ENCODE peak calls at places on chromosomes 16 and 17, in ten cellular contexts. One of them, this sample, is unnamed.

GRCh38 chr17:28407130-28407973 is 1.3 kb upstream of the SLC46A1 start:
- DNase-seq in kidney: no peak
- DNase-seq in Panc1: no peak
- DNase-seq in caudate nucleus: no peak
- DNase-seq in left ventricle myocardium inferior: no peak
- DNase-seq in IMR-90: no peak
- DNase-seq in lower lobe of right lung: peak; percentile 23
- DNase-seq in mesenchymal stem cell: no peak
- DNase-seq in left lung: no peak
- DNase-seq in neuronal stem cell: no peak
- DNase-seq in this sample: no peak

GRCh38 chr16:27107185-27107592 is 40.5 kb downstream of the C16orf82 start:
- DNase-seq in kidney: no peak
- DNase-seq in Panc1: no peak
- DNase-seq in caudate nucleus: no peak
- DNase-seq in left ventricle myocardium inferior: no peak
- DNase-seq in IMR-90: no peak
- DNase-seq in lower lobe of right lung: no peak
- DNase-seq in mesenchymal stem cell: no peak
- DNase-seq in left lung: no peak
- DNase-seq in neuronal stem cell: no peak
- DNase-seq in this sample: no peak

GRCh38 chr17:13415877-13416416 is 185.8 kb downstream of the HS3ST3A1 start:
- DNase-seq in kidney: no peak
- DNase-seq in Panc1: no peak
- DNase-seq in caudate nucleus: no peak
- DNase-seq in left ventricle myocardium inferior: peak; percentile 51
- DNase-seq in IMR-90: peak; percentile 89
- DNase-seq in lower lobe of right lung: peak; percentile 64
- DNase-seq in mesenchymal stem cell: no peak
- DNase-seq in left lung: no peak
- DNase-seq in neuronal stem cell: no peak
- DNase-seq in this sample: no peak

GRCh38 chr16:72467157-72467759 is 295.3 kb upstream of the PMFBP1 start:
- DNase-seq in kidney: no peak
- DNase-seq in Panc1: peak; percentile 17
- DNase-seq in caudate nucleus: no peak
- DNase-seq in left ventricle myocardium inferior: no peak
- DNase-seq in IMR-90: peak; percentile 60
- DNase-seq in lower lobe of right lung: no peak
- DNase-seq in mesenchymal stem cell: peak; percentile 60
- DNase-seq in left lung: no peak
- DNase-seq in neuronal stem cell: peak; percentile 11
- DNase-seq in this sample: no peak

GRCh38 chr17:77884019-77884418 is 74.5 kb upstream of the TNRC6C start:
- DNase-seq in kidney: no peak
- DNase-seq in Panc1: no peak
- DNase-seq in caudate nucleus: peak; percentile 95
- DNase-seq in left ventricle myocardium inferior: no peak
- DNase-seq in IMR-90: peak; percentile 5
- DNase-seq in lower lobe of right lung: peak; percentile 46
- DNase-seq in mesenchymal stem cell: peak; percentile 26
- DNase-seq in left lung: peak; percentile 67
- DNase-seq in neuronal stem cell: peak; percentile 61
- DNase-seq in this sample: no peak

GRCh38 chr17:58302919-58303551 is 22.3 kb upstream of the MPO start:
- DNase-seq in kidney: peak; percentile 41
- DNase-seq in Panc1: no peak
- DNase-seq in caudate nucleus: no peak
- DNase-seq in left ventricle myocardium inferior: no peak
- DNase-seq in IMR-90: no peak
- DNase-seq in lower lobe of right lung: no peak
- DNase-seq in mesenchymal stem cell: no peak
- DNase-seq in left lung: no peak
- DNase-seq in neuronal stem cell: no peak
- DNase-seq in this sample: no peak

GRCh38 chr16:80614908-80615696 is 74.3 kb downstream of the DYNLRB2 start:
- DNase-seq in kidney: no peak
- DNase-seq in Panc1: no peak
- DNase-seq in caudate nucleus: no peak
- DNase-seq in left ventricle myocardium inferior: no peak
- DNase-seq in IMR-90: peak; percentile 86
- DNase-seq in lower lobe of right lung: no peak
- DNase-seq in mesenchymal stem cell: peak; percentile 4
- DNase-seq in left lung: no peak
- DNase-seq in neuronal stem cell: no peak
- DNase-seq in this sample: no peak

GRCh38 chr17:65174974-65175373 is 37.8 kb downstream of the RGS9 start:
- DNase-seq in kidney: no peak
- DNase-seq in Panc1: no peak
- DNase-seq in caudate nucleus: no peak
- DNase-seq in left ventricle myocardium inferior: no peak
- DNase-seq in IMR-90: no peak
- DNase-seq in lower lobe of right lung: no peak
- DNase-seq in mesenchymal stem cell: no peak
- DNase-seq in left lung: no peak
- DNase-seq in neuronal stem cell: no peak
- DNase-seq in this sample: no peak

GRCh38 chr17:48055531-48056245 is 7.5 kb downstream of the NFE2L1 start:
- DNase-seq in kidney: no peak
- DNase-seq in Panc1: no peak
- DNase-seq in caudate nucleus: no peak
- DNase-seq in left ventricle myocardium inferior: no peak
- DNase-seq in IMR-90: peak; percentile 92
- DNase-seq in lower lobe of right lung: no peak
- DNase-seq in mesenchymal stem cell: peak; percentile 92
- DNase-seq in left lung: no peak
- DNase-seq in neuronal stem cell: no peak
- DNase-seq in this sample: no peak

GRCh38 chr16:75116081-75116910 is at the start of gene LDHD:
- DNase-seq in kidney: peak; percentile 93
- DNase-seq in Panc1: no peak
- DNase-seq in caudate nucleus: peak; percentile 91
- DNase-seq in left ventricle myocardium inferior: peak; percentile 83
- DNase-seq in IMR-90: no peak
- DNase-seq in lower lobe of right lung: peak; percentile 93
- DNase-seq in mesenchymal stem cell: no peak
- DNase-seq in left lung: peak; percentile 94
- DNase-seq in neuronal stem cell: no peak
- DNase-seq in this sample: peak; percentile 87

GRCh38 chr17:17712268-17712924 is 31.1 kb downstream of the RAI1 start:
- DNase-seq in kidney: no peak
- DNase-seq in Panc1: no peak
- DNase-seq in caudate nucleus: no peak
- DNase-seq in left ventricle myocardium inferior: no peak
- DNase-seq in IMR-90: peak; percentile 97
- DNase-seq in lower lobe of right lung: no peak
- DNase-seq in mesenchymal stem cell: peak; percentile 100
- DNase-seq in left lung: no peak
- DNase-seq in neuronal stem cell: no peak
- DNase-seq in this sample: no peak

GRCh38 chr16:21653571-21653970 is 1.2 kb upstream of the IGSF6 start:
- DNase-seq in kidney: no peak
- DNase-seq in Panc1: no peak
- DNase-seq in caudate nucleus: no peak
- DNase-seq in left ventricle myocardium inferior: no peak
- DNase-seq in IMR-90: no peak
- DNase-seq in lower lobe of right lung: no peak
- DNase-seq in mesenchymal stem cell: no peak
- DNase-seq in left lung: peak; percentile 76
- DNase-seq in neuronal stem cell: no peak
- DNase-seq in this sample: no peak

GRCh38 chr16:27724491-27724878 is 174.5 kb downstream of the KATNIP start:
- DNase-seq in kidney: peak; percentile 38
- DNase-seq in Panc1: no peak
- DNase-seq in caudate nucleus: no peak
- DNase-seq in left ventricle myocardium inferior: peak; percentile 26
- DNase-seq in IMR-90: no peak
- DNase-seq in lower lobe of right lung: no peak
- DNase-seq in mesenchymal stem cell: no peak
- DNase-seq in left lung: no peak
- DNase-seq in neuronal stem cell: no peak
- DNase-seq in this sample: no peak

DNA sequence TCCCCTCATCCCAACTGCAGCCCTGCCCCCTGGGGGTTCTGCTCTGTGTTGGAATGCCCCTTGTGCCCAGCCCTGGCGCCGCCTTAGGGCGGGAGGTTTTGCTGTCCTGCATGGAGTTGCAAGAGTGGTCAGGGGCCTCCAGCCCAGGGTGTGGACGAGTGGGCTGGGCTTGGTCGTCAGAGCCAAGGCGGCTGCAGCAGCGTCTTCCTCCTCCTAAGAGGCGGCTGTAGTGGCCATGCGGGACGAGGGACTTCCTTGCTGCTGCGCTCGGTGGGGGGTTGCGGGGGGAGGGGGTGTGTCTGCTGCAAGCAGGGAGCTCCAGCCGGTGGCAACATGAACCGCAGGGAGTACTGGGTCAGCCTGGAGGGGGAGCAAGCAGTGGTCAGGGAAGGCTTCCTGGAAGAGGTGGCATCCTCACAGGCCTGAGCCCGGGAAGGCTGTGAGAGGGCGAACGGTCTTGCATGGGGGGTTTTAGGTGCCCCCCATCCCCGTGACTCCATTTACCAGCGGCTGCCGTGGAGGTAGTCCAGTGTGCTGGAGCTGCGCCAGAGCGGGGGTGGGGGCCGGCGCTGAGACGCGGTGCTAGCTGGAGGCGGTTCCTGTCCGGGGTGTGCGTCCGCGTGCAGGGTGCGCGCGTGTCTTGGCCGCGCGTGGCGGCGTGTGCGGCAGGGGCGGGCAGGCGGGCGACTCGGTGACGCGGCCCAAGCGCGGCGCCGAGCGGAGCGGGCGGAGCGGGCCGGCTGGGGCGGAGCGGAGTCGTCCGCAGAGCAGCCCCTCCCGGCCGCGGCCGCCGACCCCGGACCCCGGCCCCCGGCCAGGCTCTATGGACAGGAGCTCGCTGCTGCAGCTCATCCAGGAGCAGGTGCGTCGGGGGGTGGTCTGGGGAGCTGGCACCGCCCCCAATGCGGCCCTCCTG is at the start of gene RHBDL1:
- DNase-seq in kidney: no peak
- DNase-seq in Panc1: no peak
- DNase-seq in caudate nucleus: no peak
- DNase-seq in left ventricle myocardium inferior: no peak
- DNase-seq in IMR-90: peak; percentile 42
- DNase-seq in lower lobe of right lung: peak; percentile 68
- DNase-seq in mesenchymal stem cell: peak; percentile 64
- DNase-seq in left lung: no peak
- DNase-seq in neuronal stem cell: no peak
- DNase-seq in this sample: no peak
- H3K27ac ChIP-seq in kidney: no peak within 1 kb of the TSS
- H3K27ac ChIP-seq in Panc1: peak within 1 kb of the TSS; percentile 62
- H3K27ac ChIP-seq in caudate nucleus: no peak within 1 kb of the TSS
- H3K27ac ChIP-seq in left ventricle myocardium inferior: peak within 1 kb of the TSS; percentile 64
- H3K27ac ChIP-seq in IMR-90: no peak within 1 kb of the TSS
- H3K27ac ChIP-seq in lower lobe of right lung: no peak within 1 kb of the TSS
- H3K27ac ChIP-seq in mesenchymal stem cell: no peak within 1 kb of the TSS
- H3K27ac ChIP-seq in left lung: no peak within 1 kb of the TSS
- H3K27ac ChIP-seq in neuronal stem cell: no peak within 1 kb of the TSS
- H3K27ac ChIP-seq in this sample: no peak within 1 kb of the TSS

DNA sequence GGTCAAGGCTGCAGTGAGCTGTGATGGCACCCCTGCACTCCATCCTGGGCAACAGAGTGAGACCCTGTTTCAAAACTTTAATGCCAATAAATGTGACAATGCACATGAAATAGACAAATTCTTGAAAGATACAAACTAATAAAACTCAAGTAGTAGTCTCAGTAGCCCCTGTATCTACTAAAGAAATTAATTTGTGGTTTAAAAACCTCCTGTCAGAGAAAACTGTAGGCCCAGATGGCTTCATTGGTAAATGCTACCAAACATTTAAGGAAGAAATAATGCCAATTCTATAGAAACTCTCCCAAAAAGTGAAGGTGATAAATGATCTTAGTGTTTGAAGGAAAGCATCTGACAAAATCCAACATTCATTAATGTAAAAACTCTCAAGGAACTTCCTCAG is 16.8 kb downstream of the AKTIP start:
- DNase-seq in kidney: no peak
- DNase-seq in Panc1: no peak
- DNase-seq in caudate nucleus: no peak
- DNase-seq in left ventricle myocardium inferior: no peak
- DNase-seq in IMR-90: no peak
- DNase-seq in lower lobe of right lung: no peak
- DNase-seq in mesenchymal stem cell: no peak
- DNase-seq in left lung: no peak
- DNase-seq in neuronal stem cell: no peak
- DNase-seq in this sample: no peak
- H3K27ac ChIP-seq in kidney: no peak overlapping the region
- H3K27ac ChIP-seq in Panc1: no peak overlapping the region
- H3K27ac ChIP-seq in caudate nucleus: no peak overlapping the region
- H3K27ac ChIP-seq in left ventricle myocardium inferior: no peak overlapping the region
- H3K27ac ChIP-seq in IMR-90: no peak overlapping the region
- H3K27ac ChIP-seq in lower lobe of right lung: no peak overlapping the region
- H3K27ac ChIP-seq in mesenchymal stem cell: no peak overlapping the region
- H3K27ac ChIP-seq in left lung: no peak overlapping the region
- H3K27ac ChIP-seq in neuronal stem cell: no peak overlapping the region
- H3K27ac ChIP-seq in this sample: no peak overlapping the region

GRCh38 chr17:75334723-75335122 is 45.5 kb upstream of the SLC25A19 start:
- DNase-seq in kidney: no peak
- DNase-seq in Panc1: no peak
- DNase-seq in caudate nucleus: no peak
- DNase-seq in left ventricle myocardium inferior: no peak
- DNase-seq in IMR-90: no peak
- DNase-seq in lower lobe of right lung: no peak
- DNase-seq in mesenchymal stem cell: no peak
- DNase-seq in left lung: no peak
- DNase-seq in neuronal stem cell: no peak
- DNase-seq in this sample: no peak
- H3K27ac ChIP-seq in kidney: no peak overlapping the region
- H3K27ac ChIP-seq in Panc1: no peak overlapping the region
- H3K27ac ChIP-seq in caudate nucleus: no peak overlapping the region
- H3K27ac ChIP-seq in left ventricle myocardium inferior: no peak overlapping the region
- H3K27ac ChIP-seq in IMR-90: no peak overlapping the region
- H3K27ac ChIP-seq in lower lobe of right lung: no peak overlapping the region
- H3K27ac ChIP-seq in mesenchymal stem cell: no peak overlapping the region
- H3K27ac ChIP-seq in left lung: no peak overlapping the region
- H3K27ac ChIP-seq in neuronal stem cell: no peak overlapping the region
- H3K27ac ChIP-seq in this sample: no peak overlapping the region

DNA sequence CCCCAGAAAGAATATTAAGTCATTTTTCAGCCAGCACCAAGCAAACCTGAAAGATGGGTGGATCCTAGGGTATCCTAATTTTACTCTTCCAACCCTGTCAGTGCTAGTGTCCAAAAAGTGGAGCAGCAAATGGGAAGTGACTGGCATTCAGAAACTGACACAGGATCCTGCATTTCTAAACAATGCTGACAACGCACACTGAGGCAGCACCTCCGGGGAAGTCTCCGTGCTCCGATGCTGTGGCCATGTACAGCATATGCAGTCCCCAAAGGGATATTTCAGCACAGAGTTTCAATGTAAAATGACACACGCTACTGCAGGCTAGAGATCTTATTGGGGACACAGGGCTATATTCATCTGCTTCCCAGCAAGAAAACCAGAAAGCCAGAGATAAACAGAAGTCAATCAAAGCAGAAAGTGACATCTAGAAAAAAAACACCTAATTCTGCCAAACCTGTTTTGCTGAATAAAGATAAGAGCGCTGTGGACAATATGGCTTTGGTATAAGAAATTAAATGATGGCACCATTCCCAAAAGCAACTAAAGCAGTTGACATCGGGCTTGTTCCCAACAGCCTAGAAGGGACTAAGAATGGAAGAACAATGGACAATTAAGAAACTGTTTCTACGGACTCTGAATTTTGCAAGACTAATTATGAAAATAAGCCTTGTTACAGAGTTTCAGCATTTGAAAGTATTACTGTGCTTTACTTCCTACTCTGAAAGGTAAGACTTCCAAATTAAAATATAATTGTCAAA is 17.2 kb downstream of the XYLT1 start:
- DNase-seq in kidney: no peak
- DNase-seq in Panc1: no peak
- DNase-seq in caudate nucleus: no peak
- DNase-seq in left ventricle myocardium inferior: no peak
- DNase-seq in IMR-90: no peak
- DNase-seq in lower lobe of right lung: no peak
- DNase-seq in mesenchymal stem cell: no peak
- DNase-seq in left lung: no peak
- DNase-seq in neuronal stem cell: no peak
- DNase-seq in this sample: no peak
- H3K27ac ChIP-seq in kidney: no peak overlapping the region
- H3K27ac ChIP-seq in Panc1: no peak overlapping the region
- H3K27ac ChIP-seq in caudate nucleus: no peak overlapping the region
- H3K27ac ChIP-seq in left ventricle myocardium inferior: no peak overlapping the region
- H3K27ac ChIP-seq in IMR-90: no peak overlapping the region
- H3K27ac ChIP-seq in lower lobe of right lung: no peak overlapping the region
- H3K27ac ChIP-seq in mesenchymal stem cell: no peak overlapping the region
- H3K27ac ChIP-seq in left lung: no peak overlapping the region
- H3K27ac ChIP-seq in neuronal stem cell: no peak overlapping the region
- H3K27ac ChIP-seq in this sample: no peak overlapping the region

This sample was measured in suprapubic skin.